ENCODE peak calls at places on chromosomes 5 and 9, in four cellular contexts. W is WTC11, G is K562, M is HepG2. N is an unnamed sample.

GRCh38 chr9:115213777-115214428 is 95.9 kb upstream of the TNC start:
- DNase-seq in W (no peak), M (no peak), G (no peak), N (peak)

GRCh38 chr5:132207783-132208182 is 19.9 kb downstream of the P4HA2 start:
- DNase-seq in G (no peak), M (no peak), W (peak), N (no peak)

GRCh38 chr9:127805620-127806019 is 2.9 kb downstream of the FPGS start:
- DNase-seq in G (no peak), W (peak), M (peak), N (peak)

GRCh38 chr9:86022687-86023266 is 76.6 kb downstream of the GOLM1 start:
- DNase-seq in M (no peak), G (no peak), W (no peak), N (no peak)

GRCh38 chr5:120405923-120406322 is 58.2 kb upstream of the PRR16 start:
- DNase-seq in G (no peak), W (no peak), M (no peak), N (no peak)

GRCh38 chr5:90558344-90559192 is at the start of gene ADGRV1:
- DNase-seq in W (peak), M (peak), G (peak), N (peak)

GRCh38 chr5:122434547-122434946 is 122.5 kb downstream of the SNCAIP start:
- DNase-seq in G (no peak), W (no peak), M (no peak), N (no peak)

GRCh38 chr5:131373265-131373664 is 109.4 kb downstream of the CDC42SE2 start:
- DNase-seq in W (no peak), G (peak), M (no peak), N (no peak)

GRCh38 chr5:55172051-55172899 is 702 bp downstream of the CDC20B start:
- DNase-seq in W (peak), G (peak), M (peak), N (peak)

GRCh38 chr5:171314728-171315385 is 5.8 kb downstream of the TLX3 start:
- DNase-seq in M (no peak), G (no peak), W (peak), N (no peak)

GRCh38 chr5:53381-54174 is 38.4 kb upstream of the PLEKHG4B start:
- DNase-seq in W (peak), M (no peak), G (peak), N (peak)

DNA sequence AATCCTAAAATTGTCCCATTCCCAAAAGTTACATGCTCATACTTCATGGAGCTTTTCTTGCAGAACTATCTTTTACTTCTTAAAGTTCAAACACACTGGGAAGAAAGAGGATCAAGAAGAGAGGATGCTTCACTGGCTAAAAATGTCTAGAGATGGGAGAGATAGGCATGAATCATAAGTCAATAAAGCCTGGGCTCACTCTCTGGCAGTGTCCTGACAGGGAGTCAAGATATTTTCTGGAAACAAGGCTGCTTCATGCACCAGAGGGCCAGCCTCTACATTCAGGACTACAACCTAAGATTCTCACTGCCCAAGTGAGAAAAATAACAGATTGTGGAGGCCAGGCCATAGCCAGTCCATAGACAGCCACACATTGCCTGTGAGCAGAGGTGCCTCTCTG is 1358.4 kb downstream of the EFNA5 start:
- DNase-seq in G (no peak), M (no peak), W (no peak), N (peak)
- TF ChIP-seq USF2 in G (no peak), M (no peak), W (no peak), N (no peak)

GRCh38 chr5:72452515-72453259 is 54.5 kb downstream of the ZNF366 start:
- DNase-seq in M (no peak), W (no peak), G (no peak), N (peak)
- TF ChIP-seq HMGXB4 in M (no peak), W (no peak), G (no peak), N (no peak)

DNA sequence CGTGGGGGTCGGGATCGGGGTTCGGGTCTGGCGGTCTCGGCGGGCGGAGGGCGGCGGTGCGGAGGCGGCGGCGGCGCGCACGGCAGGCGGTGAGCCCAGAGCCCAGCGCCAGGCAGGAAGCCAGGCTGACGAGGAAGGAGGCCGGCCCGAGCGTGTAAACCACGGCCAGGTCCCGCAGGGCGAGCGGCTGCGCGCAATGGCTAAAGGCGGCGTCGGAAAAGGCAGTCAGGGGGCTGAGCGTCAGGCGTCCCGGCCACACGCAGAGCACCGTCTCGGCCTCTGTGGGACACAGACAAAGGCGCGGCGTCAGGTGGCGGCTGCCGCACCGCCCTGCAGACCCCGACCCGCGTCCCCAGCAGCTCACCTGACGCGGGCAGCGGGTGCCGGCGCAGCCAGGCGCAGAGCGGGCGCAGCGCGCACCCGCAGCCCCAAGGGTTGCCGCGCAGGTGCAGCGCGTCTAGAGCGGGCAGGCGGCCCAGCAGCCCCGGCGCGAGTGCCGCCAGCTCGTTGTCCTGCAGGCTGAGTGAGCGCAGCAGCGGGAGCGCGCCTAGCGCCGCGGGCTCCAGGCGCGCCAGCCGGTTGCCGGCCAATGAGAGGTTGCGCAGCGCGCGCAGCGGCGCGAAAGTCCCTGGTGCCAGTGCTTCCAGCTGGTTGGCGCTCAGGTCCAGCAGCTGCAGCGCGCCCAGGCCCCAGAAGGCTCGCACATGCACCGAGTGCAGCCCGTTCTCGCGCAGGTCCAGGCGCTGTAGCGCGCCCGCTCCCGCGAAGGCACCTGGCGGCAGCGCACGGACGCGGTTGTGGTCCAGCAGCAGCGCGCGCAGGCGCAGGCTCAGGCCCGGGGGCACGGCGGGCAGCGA is 716 bp downstream of the LRRC26 start:
- DNase-seq in G (peak), W (peak), M (peak), N (peak)
- TF ChIP-seq USF2 in G (no peak), W (peak), M (no peak), N (no peak)

GRCh38 chr5:145218982-145219381 is 616.2 kb downstream of the PRELID2 start:
- DNase-seq in W (no peak), M (no peak), G (no peak), N (no peak)
- TF ChIP-seq HMGXB4 in W (no peak), M (no peak), G (no peak), N (no peak)

GRCh38 chr5:18465833-18466681 is 831.8 kb downstream of the TAF11L14 start:
- DNase-seq in M (peak), G (peak), W (peak), N (peak)
- TF ChIP-seq USF2 in M (no peak), G (no peak), W (no peak), N (no peak)

DNA sequence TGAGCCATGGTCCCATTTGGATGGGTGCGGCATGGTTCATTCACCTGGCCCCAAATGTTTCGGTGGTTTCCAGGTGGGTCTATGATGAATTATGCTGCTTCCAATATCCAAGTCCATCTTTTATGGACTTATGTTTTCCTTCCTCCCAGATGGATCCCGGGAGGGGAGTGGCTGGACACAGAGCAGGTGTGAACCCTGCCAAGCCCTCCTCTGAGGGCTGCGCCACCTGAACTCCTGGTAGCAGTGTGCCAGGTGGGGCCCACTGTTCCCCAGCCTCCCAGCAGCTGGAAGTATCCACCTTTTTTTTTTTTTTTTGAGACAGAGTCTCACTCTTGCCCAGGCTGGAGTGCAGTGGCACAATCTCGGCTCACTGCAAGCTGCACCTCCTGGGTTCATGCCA is 42.9 kb downstream of the WNK2 start:
- DNase-seq in W (no peak), G (no peak), M (no peak), N (no peak)
- TF ChIP-seq HMGXB4 in W (no peak), G (no peak), M (no peak), N (no peak)

GRCh38 chr5:155834271-155834975 is 492.5 kb upstream of the SGCD start:
- DNase-seq in W (no peak), M (no peak), G (no peak), N (no peak)

GRCh38 chr5:155844541-155844940 is 482.4 kb upstream of the SGCD start:
- DNase-seq in W (no peak), G (no peak), M (no peak), N (no peak)

GRCh38 chr5:155838394-155838793 is 488.6 kb upstream of the SGCD start:
- DNase-seq in W (no peak), G (no peak), M (no peak), N (no peak)

GRCh38 chr5:155836404-155836803 is 490.6 kb upstream of the SGCD start:
- DNase-seq in M (no peak), W (no peak), G (no peak), N (no peak)

GRCh38 chr5:155839251-155840037 is 487.5 kb upstream of the SGCD start:
- DNase-seq in M (no peak), W (peak), G (no peak), N (peak)
- TF ChIP-seq USF2 in M (no peak), W (no peak), G (no peak), N (no peak)

GRCh38 chr9:136578915-136579637 is 33.2 kb upstream of the NOTCH1 start:
- DNase-seq in M (no peak), G (peak), W (no peak), N (peak)
- TF ChIP-seq HMGXB4 in M (no peak), G (no peak), W (no peak), N (no peak)

GRCh38 chr9:124260769-124261603 is 3.2 kb downstream of the NEK6 start:
- DNase-seq in G (no peak), W (no peak), M (peak), N (peak)

GRCh38 chr9:124257865-124258764 is at the start of gene NEK6:
- DNase-seq in G (peak), M (no peak), W (no peak), N (no peak)

GRCh38 chr9:124257070-124257864 is 482 bp upstream of the NEK6 start:
- DNase-seq in G (no peak), M (no peak), W (no peak), N (no peak)

GRCh38 chr9:124258765-124259272 is 1.1 kb downstream of the NEK6 start:
- DNase-seq in G (no peak), W (peak), M (peak), N (no peak)

DNA sequence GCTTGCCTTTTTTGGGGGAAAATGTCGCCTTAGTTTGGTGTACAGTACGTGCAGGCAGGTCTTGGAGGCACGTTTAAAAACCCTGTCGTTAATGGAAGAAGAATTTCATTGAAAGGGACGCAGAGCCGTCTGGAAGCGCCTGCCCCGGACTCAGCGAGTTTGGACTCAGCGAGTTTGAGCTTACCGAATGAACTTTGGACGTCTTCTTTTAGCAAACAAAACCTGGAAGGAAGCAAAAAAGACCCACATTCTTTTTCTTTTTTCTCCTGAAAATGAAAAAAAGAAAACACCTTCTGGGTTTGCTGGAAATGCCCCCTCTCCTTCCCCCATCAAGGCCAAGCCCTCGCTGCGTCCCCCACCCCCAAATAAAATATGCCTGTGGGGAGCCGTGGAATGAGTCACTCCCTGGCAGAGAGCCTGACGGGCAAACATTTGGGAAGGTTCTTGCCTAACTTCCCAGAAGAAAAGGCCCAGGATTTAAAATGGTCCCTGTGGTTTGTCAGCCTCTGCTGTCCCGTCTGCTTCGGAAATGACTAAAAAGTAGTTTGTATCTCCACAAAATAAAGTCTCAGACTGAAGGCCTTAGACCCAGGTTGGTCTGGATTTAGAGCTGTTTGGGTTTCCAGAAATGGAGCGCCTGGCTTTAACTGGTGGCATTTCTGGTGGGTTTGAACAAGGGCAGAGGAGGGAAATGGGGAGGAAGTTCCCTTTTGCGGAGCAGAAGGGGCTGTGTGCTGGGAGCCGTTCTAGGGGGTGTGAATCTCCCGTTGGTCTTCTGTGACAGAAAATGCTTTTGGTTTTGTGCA is 1.7 kb downstream of the NEK6 start:
- DNase-seq in W (no peak), M (peak), G (no peak), N (peak)
- TF ChIP-seq USF2 in W (no peak), M (no peak), G (no peak), N (no peak)

N was measured in A549.